ENCODE peak calls at places on chromosomes 12 and 14, in nine cellular contexts. W is astrocyte; C is mucosa of descending colon; J is K562; U is uterus; R is CD4-positive, CD25-positive, alpha-beta regulatory T cell; X is A549; O is keratinocyte; K is HCT116. I is an unnamed sample.

GRCh38 chr12:2138871-2139308 is 86.1 kb downstream of the CACNA1C start:
- DNase-seq in W (no peak), K (no peak), R (no peak), C (no peak), U (no peak), O (no peak), J (no peak), X (no peak), I (no peak)

GRCh38 chr12:93315907-93316622 is 61.7 kb upstream of the NUDT4 start:
- DNase-seq in W (peak; percentile 49), X (no peak), O (no peak), J (peak; percentile 82), R (no peak), K (no peak), U (no peak), C (no peak), I (no peak)

GRCh38 chr14:96205994-96206392 is 1.4 kb downstream of the BDKRB2 start:
- DNase-seq in C (no peak), J (no peak), R (no peak), K (no peak), W (no peak), U (no peak), O (no peak), X (no peak), I (no peak)

GRCh38 chr12:47977772-47978597 is 14.6 kb downstream of the TMEM106C start:
- DNase-seq in K (no peak), J (no peak), C (no peak), R (no peak), X (no peak), U (no peak), W (no peak), O (no peak), I (no peak)

GRCh38 chr12:124828264-124829007 is 35.2 kb downstream of the SCARB1 start:
- DNase-seq in K (no peak), C (peak; percentile 78), W (peak; percentile 78), J (no peak), R (no peak), X (peak; percentile 96), U (no peak), O (no peak), I (no peak)

GRCh38 chr12:69595689-69596088 is 10.4 kb downstream of the CCT2 start:
- DNase-seq in W (no peak), U (no peak), O (no peak), X (peak; percentile 22), K (no peak), J (no peak), R (no peak), C (no peak), I (no peak)

GRCh38 chr12:53738834-53739284 is 11.6 kb upstream of the CALCOCO1 start:
- DNase-seq in J (no peak), O (no peak), W (no peak), K (no peak), C (no peak), U (no peak), R (no peak), X (no peak), I (no peak)

GRCh38 chr14:24071836-24072420 is 566 bp downstream of the CPNE6 start:
- DNase-seq in W (no peak), C (no peak), X (no peak), K (no peak), O (no peak), R (no peak), J (no peak), U (no peak), I (no peak)

GRCh38 chr14:33508663-33509062 is 442.2 kb downstream of the EGLN3 start:
- DNase-seq in O (no peak), K (no peak), X (no peak), U (no peak), R (no peak), J (no peak), W (peak; percentile 12), C (no peak), I (no peak)

GRCh38 chr12:47184813-47185212 is 105.1 kb upstream of the AMIGO2 start:
- DNase-seq in R (no peak), W (no peak), K (no peak), X (no peak), J (no peak), C (no peak), O (peak; percentile 9), U (no peak), I (no peak)

GRCh38 chr12:82838123-82838522 is 151.4 kb downstream of the TMTC2 start:
- DNase-seq in W (no peak), X (no peak), U (no peak), O (no peak), C (no peak), K (no peak), R (no peak), J (no peak), I (no peak)

GRCh38 chr14:93042968-93043940 is 72.5 kb downstream of the ITPK1 start:
- DNase-seq in O (peak; percentile 98), X (peak; percentile 95), C (peak; percentile 90), W (peak; percentile 90), J (no peak), U (no peak), R (no peak), K (peak; percentile 89), I (no peak)

GRCh38 chr12:103955811-103956514 is 9.7 kb upstream of the TDG start:
- DNase-seq in W (peak; percentile 53), C (no peak), J (no peak), O (no peak), U (no peak), K (no peak), R (no peak), X (no peak), I (no peak)

GRCh38 chr14:27660683-27661082 is 1062.8 kb upstream of the NOVA1 start:
- DNase-seq in W (no peak), C (no peak), X (no peak), U (no peak), R (no peak), K (no peak), O (no peak), J (no peak), I (no peak)
- H3K9me3 ChIP-seq in W (no peaks in the 10 kb centered on the region), C (no peaks in the 10 kb centered on the region), X (peaks cover 3% of the 10 kb centered on the region), U (peaks cover 3% of the 10 kb centered on the region), R (peaks cover 17% of the 10 kb centered on the region), K (peaks cover 16% of the 10 kb centered on the region), O (no peaks in the 10 kb centered on the region), J (no peaks in the 10 kb centered on the region), I (no peaks in the 10 kb centered on the region)

GRCh38 chr12:10624631-10625030 is 11.2 kb upstream of the MAGOHB start:
- DNase-seq in U (no peak), O (no peak), C (no peak), K (no peak), X (no peak), J (no peak), W (no peak), R (no peak), I (no peak)

GRCh38 chr12:10618338-10618987 is 5.1 kb upstream of the MAGOHB start:
- DNase-seq in W (peak; percentile 83), R (no peak), C (no peak), K (peak; percentile 8), X (peak; percentile 58), O (no peak), U (no peak), J (peak; percentile 33), I (no peak)

GRCh38 chr12:10620078-10620779 is 6.8 kb upstream of the MAGOHB start:
- DNase-seq in R (no peak), X (no peak), W (no peak), O (no peak), J (no peak), C (no peak), U (no peak), K (no peak), I (no peak)

GRCh38 chr12:10623131-10623530 is 9.7 kb upstream of the MAGOHB start:
- DNase-seq in K (no peak), X (no peak), J (no peak), U (no peak), C (no peak), R (no peak), W (no peak), O (no peak), I (no peak)

GRCh38 chr12:10621278-10621677 is 7.9 kb upstream of the MAGOHB start:
- DNase-seq in O (no peak), J (no peak), C (no peak), R (no peak), U (no peak), W (no peak), X (no peak), K (no peak), I (no peak)
- H3K9me3 ChIP-seq in O (no peaks in the 10 kb centered on the region), J (no peaks in the 10 kb centered on the region), C (no peaks in the 10 kb centered on the region), R (no peaks in the 10 kb centered on the region), U (no peaks in the 10 kb centered on the region), W (no peaks in the 10 kb centered on the region), X (no peaks in the 10 kb centered on the region), K (no peaks in the 10 kb centered on the region), I (no peaks in the 10 kb centered on the region)

GRCh38 chr14:20164462-20164861 is 25.8 kb downstream of the OR4N5 start:
- DNase-seq in C (no peak), K (no peak), W (no peak), R (no peak), U (no peak), O (no peak), J (no peak), X (no peak), I (no peak)
- H3K9me3 ChIP-seq in C (peaks cover 22% of the 10 kb centered on the region), K (no peaks in the 10 kb centered on the region), W (peaks cover 6% of the 10 kb centered on the region), R (peaks cover 26% of the 10 kb centered on the region), U (no peaks in the 10 kb centered on the region), O (peaks cover 3% of the 10 kb centered on the region), J (peaks cover 4% of the 10 kb centered on the region), X (peaks cover 5% of the 10 kb centered on the region), I (peaks cover 3% of the 10 kb centered on the region)

GRCh38 chr12:9349888-9350885 is 142.0 kb upstream of the PZP start:
- DNase-seq in J (no peak), U (no peak), R (no peak), C (no peak), X (no peak), W (peak; percentile 23), O (no peak), K (no peak), I (no peak)

GRCh38 chr12:9347328-9348127 is 139.3 kb upstream of the PZP start:
- DNase-seq in C (no peak), W (peak; percentile 65), U (no peak), X (no peak), O (peak; percentile 60), K (peak; percentile 10), R (no peak), J (no peak), I (no peak)

GRCh38 chr12:9351136-9351535 is 142.9 kb upstream of the PZP start:
- DNase-seq in O (no peak), K (no peak), X (no peak), J (no peak), R (no peak), U (no peak), W (no peak), C (no peak), I (no peak)

GRCh38 chr12:9346866-9347327 is 138.7 kb upstream of the PZP start:
- DNase-seq in W (no peak), O (no peak), C (no peak), J (no peak), U (no peak), X (no peak), R (no peak), K (no peak), I (no peak)

DNA sequence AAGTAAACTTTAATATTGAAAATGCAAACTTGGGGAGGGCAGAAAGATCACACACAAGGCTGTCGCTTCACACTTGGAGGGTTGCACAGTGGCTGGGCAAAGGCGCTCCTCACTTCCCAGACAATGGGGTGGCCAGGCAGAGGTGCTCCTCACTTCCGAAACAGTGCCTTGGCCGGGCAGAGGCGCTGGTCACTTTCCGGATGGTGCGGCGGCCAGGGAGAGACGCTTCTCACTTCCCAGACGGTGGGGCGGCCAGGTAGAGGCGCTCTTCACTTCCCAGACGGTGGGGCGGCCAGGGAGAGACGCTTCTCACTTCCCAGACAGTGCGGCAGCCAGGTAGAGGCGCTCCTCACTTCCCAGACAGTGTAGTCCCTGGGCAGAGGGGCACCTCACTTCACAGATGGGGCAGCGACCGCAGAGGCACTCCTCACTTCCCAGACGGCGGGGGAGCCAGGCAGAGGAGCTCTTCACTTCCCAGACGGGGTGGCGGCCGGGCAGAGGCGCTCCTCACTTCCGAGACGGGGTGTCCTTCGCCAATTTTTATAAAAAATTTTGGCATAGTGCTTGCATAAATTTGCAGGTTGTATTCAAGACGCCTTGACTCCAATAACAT is 140.8 kb upstream of the PZP start:
- DNase-seq in U (no peak), K (no peak), C (no peak), W (no peak), R (no peak), X (no peak), J (no peak), O (no peak), I (no peak)
- H3K9me3 ChIP-seq in U (no peaks in the 10 kb centered on the region), K (peaks cover 16% of the 10 kb centered on the region), C (peaks cover 11% of the 10 kb centered on the region), W (peaks cover 8% of the 10 kb centered on the region), R (peaks cover 10% of the 10 kb centered on the region), X (peaks cover 11% of the 10 kb centered on the region), J (no peaks in the 10 kb centered on the region), O (peaks cover 15% of the 10 kb centered on the region), I (peaks cover 8% of the 10 kb centered on the region)